ENCODE peak calls at places on chromosomes 5 and 9, in ten cellular contexts. X, T, Q, F, A, K, Y, O, R and E are unnamed samples. For H3K36me3, the result is how much of the 10 kb centered on the place peaks cover.

GRCh38 chr9:4292781-4293180 is 7.1 kb downstream of the GLIS3 start:
- DNase-seq in O (no peak), X (no peak), R (no peak), Y (no peak), F (no peak), Q (no peak), K (no peak), T (no peak), A (peak), E (no peak)

GRCh38 chr5:125083932-125084331 is 337.5 kb upstream of the ZNF608 start:
- DNase-seq in T (no peak), K (no peak), R (no peak), O (no peak), Q (no peak), Y (no peak), A (peak), F (no peak), X (no peak), E (no peak)

GRCh38 chr9:90896231-90896630 is 94.6 kb downstream of the SYK start:
- DNase-seq in Y (no peak), Q (no peak), O (no peak), F (peak), R (no peak), T (no peak), X (no peak), A (no peak), K (no peak), E (no peak)

GRCh38 chr5:54944364-54944763 is 41.0 kb downstream of the ESM1 start:
- DNase-seq in K (no peak), F (no peak), Y (no peak), O (peak), Q (no peak), A (peak), T (no peak), X (no peak), R (peak), E (no peak)

GRCh38 chr9:132998861-132999635 is 20.6 kb downstream of the GFI1B start:
- DNase-seq in X (peak), T (no peak), F (no peak), Q (no peak), O (no peak), R (no peak), K (no peak), Y (no peak), A (no peak), E (no peak)

GRCh38 chr5:107855171-107855570 is 184.4 kb upstream of the EFNA5 start:
- DNase-seq in F (no peak), R (no peak), O (no peak), Q (no peak), Y (no peak), T (no peak), X (no peak), A (no peak), K (no peak), E (no peak)

GRCh38 chr5:86977185-86977584 is 290.5 kb upstream of the RASA1 start:
- DNase-seq in R (no peak), Q (no peak), K (no peak), X (no peak), A (no peak), Y (no peak), F (no peak), O (no peak), T (no peak), E (no peak)

GRCh38 chr5:33008751-33009418 is 297.8 kb downstream of the NPR3 start:
- DNase-seq in K (no peak), T (no peak), X (no peak), O (no peak), R (no peak), A (no peak), Y (no peak), F (no peak), Q (peak), E (no peak)

GRCh38 chr5:16870878-16871277 is 65.2 kb downstream of the MYO10 start:
- DNase-seq in R (no peak), Y (no peak), A (no peak), X (no peak), Q (no peak), F (no peak), K (no peak), O (no peak), T (no peak), E (no peak)

GRCh38 chr9:14345586-14346237 is 31.8 kb upstream of the NFIB start:
- DNase-seq in O (no peak), X (no peak), F (no peak), K (no peak), T (no peak), Q (no peak), R (no peak), Y (no peak), A (no peak), E (no peak)
- H3K4me3 ChIP-seq in O (no peak), X (no peak), F (no peak), K (no peak), T (peak), Q (peak), R (no peak), Y (no peak), A (no peak), E (no peak)

GRCh38 chr9:120486835-120487234 is 93.1 kb downstream of the CDK5RAP2 start:
- DNase-seq in Q (no peak), T (no peak), A (no peak), R (no peak), F (no peak), K (no peak), Y (no peak), X (no peak), O (no peak), E (no peak)

GRCh38 chr9:120484162-120484561 is 95.8 kb downstream of the CDK5RAP2 start:
- DNase-seq in A (no peak), T (no peak), F (no peak), Q (no peak), K (no peak), O (no peak), Y (no peak), X (no peak), R (no peak), E (no peak)

GRCh38 chr9:120482424-120483186 is 97.4 kb downstream of the CDK5RAP2 start:
- DNase-seq in R (no peak), X (no peak), F (no peak), Y (no peak), T (no peak), A (no peak), K (peak), Q (no peak), O (peak), E (no peak)

GRCh38 chr9:120481842-120482241 is 98.1 kb downstream of the CDK5RAP2 start:
- DNase-seq in Q (no peak), O (no peak), A (no peak), X (no peak), R (no peak), Y (no peak), F (no peak), K (no peak), T (no peak), E (no peak)

GRCh38 chr9:120486347-120486746 is 93.6 kb downstream of the CDK5RAP2 start:
- DNase-seq in Q (no peak), Y (no peak), O (peak), K (no peak), F (no peak), T (no peak), A (no peak), R (no peak), X (no peak), E (no peak)
- H3K36me3 ChIP-seq in Q (under half), Y (under half), O (under half), K (under half), F (under half), T (under half), A (under half), R (under half), X (under half), E (under half)

GRCh38 chr9:131631254-131631653 is 85.9 kb downstream of the PRRT1B start:
- DNase-seq in R (no peak), F (no peak), Q (no peak), O (no peak), A (no peak), Y (no peak), T (no peak), K (no peak), X (no peak), E (no peak)

GRCh38 chr9:131629827-131630205 is 84.5 kb downstream of the PRRT1B start:
- DNase-seq in O (no peak), X (no peak), Y (no peak), R (no peak), Q (no peak), K (no peak), F (no peak), A (no peak), T (no peak), E (no peak)

GRCh38 chr9:131628821-131629197 is 83.5 kb downstream of the PRRT1B start:
- DNase-seq in K (no peak), F (no peak), X (no peak), Q (no peak), O (no peak), A (no peak), R (no peak), T (no peak), Y (no peak), E (no peak)

GRCh38 chr9:131627846-131628820 is 82.8 kb downstream of the PRRT1B start:
- DNase-seq in R (no peak), O (peak), K (no peak), F (peak), X (peak), Q (peak), T (peak), Y (no peak), A (peak), E (no peak)

DNA sequence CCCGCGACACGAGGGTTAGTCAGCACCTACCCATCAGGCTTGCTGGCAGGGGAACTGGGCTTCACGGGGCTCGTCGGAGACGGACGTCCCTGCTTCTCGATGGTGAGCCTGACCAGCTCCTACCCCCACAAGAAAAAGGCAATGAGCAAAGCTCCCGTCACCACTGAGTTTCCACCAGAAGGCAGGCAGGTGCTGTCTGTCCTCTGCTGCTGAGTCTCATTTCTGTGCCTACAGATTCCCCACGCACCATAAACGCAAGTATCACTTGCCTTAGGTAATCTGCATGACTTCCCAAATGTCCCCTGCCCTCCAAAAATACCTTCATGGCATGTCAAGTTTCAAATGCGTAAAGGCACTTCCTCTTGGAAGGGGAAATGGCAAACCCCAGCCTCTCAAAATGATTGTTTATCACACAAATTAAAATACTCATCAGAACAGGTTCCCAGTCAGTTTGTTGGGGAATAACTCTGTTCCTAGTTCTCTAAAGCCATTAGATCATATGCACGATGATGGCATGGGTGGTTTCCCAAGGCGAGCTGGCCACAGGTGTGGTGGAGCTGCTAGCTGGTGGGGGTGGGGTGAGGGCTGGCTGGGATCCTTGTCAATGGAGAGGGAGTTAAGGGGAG is 85.0 kb downstream of the PRRT1B start:
- DNase-seq in A (no peak), O (peak), K (no peak), Y (no peak), R (no peak), F (no peak), X (no peak), T (no peak), Q (peak), E (no peak)
- TF ChIP-seq POLR2A in A (no peak), O (no peak), K (no peak), Y (no peak), R (no peak), F (no peak), X (no peak), T (no peak), Q (no peak), E (no peak)

GRCh38 chr5:136133416-136134383 is 1.1 kb downstream of the SMAD5 start:
- DNase-seq in Y (peak), Q (peak), F (peak), T (peak), X (no peak), A (peak), K (peak), R (peak), O (peak), E (peak)

GRCh38 chr5:136132087-136132486 is 558 bp upstream of the SMAD5 start:
- DNase-seq in T (peak), A (no peak), F (peak), O (peak), X (peak), K (no peak), Y (peak), R (no peak), Q (peak), E (peak)

GRCh38 chr5:136132557-136133415 is at the start of gene SMAD5:
- DNase-seq in Y (peak), X (peak), Q (peak), K (peak), A (peak), O (peak), R (peak), F (peak), T (peak), E (peak)

GRCh38 chr5:136135536-136135935 is 2.9 kb downstream of the SMAD5 start:
- DNase-seq in F (no peak), Q (no peak), X (no peak), O (no peak), Y (no peak), A (peak), R (no peak), T (no peak), K (no peak), E (no peak)

DNA sequence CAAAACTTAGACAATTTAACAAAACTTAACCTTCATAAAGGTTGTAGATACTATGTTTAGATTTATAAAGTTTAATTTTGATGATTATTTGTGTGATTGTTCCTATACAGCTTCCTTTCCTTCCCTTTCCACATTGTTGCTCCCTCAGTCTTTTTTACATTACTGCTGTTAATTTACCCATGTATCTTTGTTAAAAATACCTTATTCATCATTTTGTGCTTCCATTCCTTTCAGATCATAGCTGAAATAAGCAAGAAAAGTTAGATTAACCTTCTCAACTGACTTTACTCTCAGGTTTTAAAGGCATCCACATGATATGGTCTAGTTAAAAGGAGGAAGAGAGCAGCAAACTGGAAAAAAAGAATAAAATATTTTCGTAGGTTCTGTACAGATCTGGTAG is 2.0 kb downstream of the SMAD5 start:
- DNase-seq in O (no peak), K (no peak), A (no peak), X (no peak), F (no peak), T (no peak), R (no peak), Q (no peak), Y (no peak), E (no peak)
- H3K4me3 ChIP-seq in O (no peak), K (no peak), A (no peak), X (no peak), F (no peak), T (no peak), R (no peak), Q (no peak), Y (no peak), E (peak)

GRCh38 chr5:142544946-142545652 is 140.8 kb downstream of the FGF1 start:
- DNase-seq in A (peak), R (no peak), T (no peak), Q (no peak), X (no peak), O (no peak), Y (no peak), F (no peak), K (no peak), E (no peak)

GRCh38 chr5:142542906-142543305 is 143.0 kb downstream of the FGF1 start:
- DNase-seq in K (no peak), O (no peak), X (no peak), A (peak), Y (no peak), R (peak), Q (no peak), F (no peak), T (no peak), E (no peak)

GRCh38 chr5:142547445-142548374 is 138.2 kb downstream of the FGF1 start:
- DNase-seq in A (no peak), R (no peak), F (no peak), Q (no peak), X (no peak), Y (no peak), T (no peak), O (no peak), K (no peak), E (no peak)

GRCh38 chr5:142543951-142544753 is 141.7 kb downstream of the FGF1 start:
- DNase-seq in O (no peak), K (no peak), T (no peak), A (peak), F (no peak), Q (no peak), X (no peak), R (no peak), Y (no peak), E (no peak)

GRCh38 chr5:142545653-142546322 is 140.1 kb downstream of the FGF1 start:
- DNase-seq in K (no peak), Q (no peak), X (no peak), R (no peak), T (no peak), Y (no peak), O (no peak), F (no peak), A (peak), E (no peak)
- H3K36me3 ChIP-seq in K (under half), Q (under half), X (under half), R (under half), T (under half), Y (under half), O (under half), F (under half), A (under half), E (under half)

DNA sequence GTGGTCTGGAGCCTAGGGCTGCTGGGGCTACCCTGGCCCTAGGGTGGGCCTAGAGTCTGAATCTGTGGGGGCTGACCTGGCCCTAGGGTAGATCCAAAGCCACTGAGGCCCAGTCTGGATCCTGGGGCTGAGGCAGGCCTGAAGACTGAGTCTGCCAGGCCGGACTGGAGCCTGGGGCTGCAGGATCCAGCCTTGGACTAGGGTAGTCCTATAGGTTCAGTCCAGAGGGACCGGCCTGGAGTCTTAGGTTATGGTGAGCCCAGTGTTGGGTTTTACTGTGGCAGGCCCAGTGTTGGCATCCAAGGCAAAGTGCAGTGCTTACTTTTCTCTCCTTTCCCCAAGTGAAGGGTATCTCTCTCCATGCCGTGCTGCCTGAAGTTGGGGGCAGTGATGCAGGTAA is 227.9 kb upstream of the TAS2R1 start:
- DNase-seq in K (no peak), T (no peak), Y (no peak), Q (no peak), F (no peak), X (no peak), O (no peak), R (no peak), A (no peak), E (no peak)
- TF ChIP-seq POLR2A in K (no peak), T (no peak), Y (no peak), Q (no peak), F (no peak), X (no peak), O (no peak), R (no peak), A (no peak), E (no peak)